ENCODE peak calls at places on chromosomes 3 and 15, in seven cellular contexts. One of them, this sample, is unnamed.

GRCh38 chr15:71387825-71388224 is 272.6 kb downstream of the THSD4 start:
- DNase-seq in Ammon's horn: no peak
- DNase-seq in right cardiac atrium: no peak
- DNase-seq in A172: no peak
- DNase-seq in HT1080: no peak
- DNase-seq in dermis blood vessel endothelial cell: no peak
- DNase-seq in NCI-H460: no peak
- DNase-seq in this sample: no peak

GRCh38 chr3:125039041-125039896 is 16.5 kb downstream of the HEG1 start:
- DNase-seq in Ammon's horn: peak; percentile 40
- DNase-seq in right cardiac atrium: no peak
- DNase-seq in A172: no peak
- DNase-seq in HT1080: no peak
- DNase-seq in dermis blood vessel endothelial cell: peak; percentile 23
- DNase-seq in NCI-H460: no peak
- DNase-seq in this sample: no peak

GRCh38 chr3:131194816-131195215 is 168.1 kb downstream of the NEK11 start:
- DNase-seq in Ammon's horn: no peak
- DNase-seq in right cardiac atrium: no peak
- DNase-seq in A172: no peak
- DNase-seq in HT1080: no peak
- DNase-seq in dermis blood vessel endothelial cell: no peak
- DNase-seq in NCI-H460: no peak
- DNase-seq in this sample: no peak

GRCh38 chr3:57998366-57999283 is 9.6 kb upstream of the FLNB start:
- DNase-seq in Ammon's horn: no peak
- DNase-seq in right cardiac atrium: no peak
- DNase-seq in A172: peak; percentile 50
- DNase-seq in HT1080: no peak
- DNase-seq in dermis blood vessel endothelial cell: no peak
- DNase-seq in NCI-H460: no peak
- DNase-seq in this sample: peak; percentile 54

GRCh38 chr15:101810905-101811304 is 1.1 kb upstream of the OR4F15 start:
- DNase-seq in Ammon's horn: no peak
- DNase-seq in right cardiac atrium: no peak
- DNase-seq in A172: no peak
- DNase-seq in HT1080: no peak
- DNase-seq in dermis blood vessel endothelial cell: peak; percentile 21
- DNase-seq in NCI-H460: no peak
- DNase-seq in this sample: no peak

GRCh38 chr15:25182098-25182478 is 227.3 kb downstream of the SNRPN start:
- DNase-seq in Ammon's horn: no peak
- DNase-seq in right cardiac atrium: peak; percentile 10
- DNase-seq in A172: no peak
- DNase-seq in HT1080: no peak
- DNase-seq in dermis blood vessel endothelial cell: no peak
- DNase-seq in NCI-H460: no peak
- DNase-seq in this sample: no peak

GRCh38 chr15:96285715-96286367 is 44.7 kb upstream of the NR2F2 start:
- DNase-seq in Ammon's horn: no peak
- DNase-seq in right cardiac atrium: peak; percentile 82
- DNase-seq in A172: no peak
- DNase-seq in HT1080: no peak
- DNase-seq in dermis blood vessel endothelial cell: no peak
- DNase-seq in NCI-H460: no peak
- DNase-seq in this sample: no peak

GRCh38 chr15:29676961-29677402 is 145.3 kb downstream of the TJP1 start:
- DNase-seq in Ammon's horn: no peak
- DNase-seq in right cardiac atrium: no peak
- DNase-seq in A172: peak; percentile 52
- DNase-seq in HT1080: peak; percentile 68
- DNase-seq in dermis blood vessel endothelial cell: peak; percentile 51
- DNase-seq in NCI-H460: no peak
- DNase-seq in this sample: no peak

GRCh38 chr15:71753346-71753745 is 57.0 kb upstream of the NR2E3 start:
- DNase-seq in Ammon's horn: no peak
- DNase-seq in right cardiac atrium: no peak
- DNase-seq in A172: peak; percentile 32
- DNase-seq in HT1080: peak; percentile 57
- DNase-seq in dermis blood vessel endothelial cell: no peak
- DNase-seq in NCI-H460: no peak
- DNase-seq in this sample: peak; percentile 22

GRCh38 chr3:39346785-39347585 is 17.5 kb downstream of the CCR8 start:
- DNase-seq in Ammon's horn: no peak
- DNase-seq in right cardiac atrium: no peak
- DNase-seq in A172: no peak
- DNase-seq in HT1080: no peak
- DNase-seq in dermis blood vessel endothelial cell: no peak
- DNase-seq in NCI-H460: no peak
- DNase-seq in this sample: no peak

GRCh38 chr3:72679540-72680198 is 168.6 kb downstream of the SHQ1 start:
- DNase-seq in Ammon's horn: peak; percentile 63
- DNase-seq in right cardiac atrium: no peak
- DNase-seq in A172: peak; percentile 31
- DNase-seq in HT1080: peak; percentile 28
- DNase-seq in dermis blood vessel endothelial cell: no peak
- DNase-seq in NCI-H460: no peak
- DNase-seq in this sample: no peak

GRCh38 chr3:132867526-132867925 is 145.3 kb upstream of the NPHP3 start:
- DNase-seq in Ammon's horn: no peak
- DNase-seq in right cardiac atrium: no peak
- DNase-seq in A172: no peak
- DNase-seq in HT1080: no peak
- DNase-seq in dermis blood vessel endothelial cell: no peak
- DNase-seq in NCI-H460: no peak
- DNase-seq in this sample: no peak

GRCh38 chr15:31758126-31758525 is 272.2 kb upstream of the CHRNA7 start:
- DNase-seq in Ammon's horn: peak; percentile 93
- DNase-seq in right cardiac atrium: peak; percentile 89
- DNase-seq in A172: peak; percentile 10
- DNase-seq in HT1080: peak; percentile 24
- DNase-seq in dermis blood vessel endothelial cell: peak; percentile 67
- DNase-seq in NCI-H460: peak; percentile 28
- DNase-seq in this sample: peak; percentile 3

GRCh38 chr3:139020036-139020867 is 474 bp downstream of the PRR23B start:
- DNase-seq in Ammon's horn: no peak
- DNase-seq in right cardiac atrium: peak; percentile 40
- DNase-seq in A172: no peak
- DNase-seq in HT1080: no peak
- DNase-seq in dermis blood vessel endothelial cell: no peak
- DNase-seq in NCI-H460: no peak
- DNase-seq in this sample: no peak

GRCh38 chr15:67547836-67548531 is 5.5 kb downstream of the MAP2K5 start:
- DNase-seq in Ammon's horn: no peak
- DNase-seq in right cardiac atrium: no peak
- DNase-seq in A172: peak; percentile 19
- DNase-seq in HT1080: peak; percentile 39
- DNase-seq in dermis blood vessel endothelial cell: no peak
- DNase-seq in NCI-H460: no peak
- DNase-seq in this sample: no peak

GRCh38 chr15:92035961-92036360 is 182.5 kb downstream of the SLCO3A1 start:
- DNase-seq in Ammon's horn: no peak
- DNase-seq in right cardiac atrium: no peak
- DNase-seq in A172: no peak
- DNase-seq in HT1080: no peak
- DNase-seq in dermis blood vessel endothelial cell: no peak
- DNase-seq in NCI-H460: no peak
- DNase-seq in this sample: no peak

GRCh38 chr15:27058939-27059338 is 88.0 kb downstream of the GABRG3 start:
- DNase-seq in Ammon's horn: no peak
- DNase-seq in right cardiac atrium: no peak
- DNase-seq in A172: no peak
- DNase-seq in HT1080: no peak
- DNase-seq in dermis blood vessel endothelial cell: no peak
- DNase-seq in NCI-H460: no peak
- DNase-seq in this sample: no peak

GRCh38 chr3:13650210-13651056 is 101.5 kb downstream of the FBLN2 start:
- DNase-seq in Ammon's horn: peak; percentile 83
- DNase-seq in right cardiac atrium: peak; percentile 92
- DNase-seq in A172: peak; percentile 71
- DNase-seq in HT1080: peak; percentile 53
- DNase-seq in dermis blood vessel endothelial cell: peak; percentile 86
- DNase-seq in NCI-H460: peak; percentile 52
- DNase-seq in this sample: peak; percentile 45

GRCh38 chr15:71529353-71529752 is 281.0 kb upstream of the NR2E3 start:
- DNase-seq in Ammon's horn: no peak
- DNase-seq in right cardiac atrium: no peak
- DNase-seq in A172: no peak
- DNase-seq in HT1080: no peak
- DNase-seq in dermis blood vessel endothelial cell: no peak
- DNase-seq in NCI-H460: no peak
- DNase-seq in this sample: no peak

GRCh38 chr3:189275852-189276251 is 104.1 kb downstream of the TPRG1 start:
- DNase-seq in Ammon's horn: no peak
- DNase-seq in right cardiac atrium: no peak
- DNase-seq in A172: no peak
- DNase-seq in HT1080: no peak
- DNase-seq in dermis blood vessel endothelial cell: no peak
- DNase-seq in NCI-H460: no peak
- DNase-seq in this sample: no peak

This sample was measured in foreskin keratinocyte.